ENCODE peak calls at places on chromosomes 13 and 19, in nine cellular contexts. R is ovary, C is cardiac fibroblast, Y is choroid plexus epithelial cell, I is OCI-LY7, B is brain microvascular endothelial cell, Q is fibroblast of villous mesenchyme, G is psoas muscle, K is uterus. T is an unnamed sample.

GRCh38 chr19:8097681-8098567 is 45.4 kb downstream of the CCL25 start:
- DNase-seq in K (no peak), R (no peak), Q (no peak), B (no peak), C (no peak), I (no peak), Y (no peak), G (no peak), T (peak)

GRCh38 chr19:13881692-13882418 is 4.9 kb downstream of the NANOS3 start:
- DNase-seq in I (no peak), C (peak), Y (peak), K (no peak), Q (peak), G (peak), R (no peak), B (no peak), T (peak)

GRCh38 chr13:89846890-89847585 is 1500.4 kb upstream of the MIR17HG start:
- DNase-seq in Q (no peak), G (no peak), Y (peak), I (no peak), B (no peak), K (no peak), C (peak), R (no peak), T (no peak)

GRCh38 chr13:75258159-75258782 is 223.7 kb downstream of the TBC1D4 start:
- DNase-seq in C (peak), Y (peak), Q (peak), B (no peak), G (no peak), I (peak), K (no peak), R (no peak), T (peak)

GRCh38 chr19:32091196-32091595 is 254.2 kb upstream of the ZNF507 start:
- DNase-seq in Y (no peak), C (no peak), B (no peak), G (no peak), Q (no peak), I (no peak), R (no peak), K (no peak), T (no peak)

GRCh38 chr19:11324079-11324661 is 15.3 kb downstream of the RAB3D start:
- DNase-seq in Y (peak), Q (peak), R (peak), C (peak), K (peak), G (peak), B (peak), I (peak), T (peak)

GRCh38 chr19:46902402-46902766 is 41.6 kb downstream of the ARHGAP35 start:
- DNase-seq in I (no peak), Y (no peak), Q (no peak), R (no peak), C (no peak), K (no peak), G (no peak), B (no peak), T (no peak)

GRCh38 chr19:49645592-49645991 is 3.6 kb downstream of the SCAF1 start:
- DNase-seq in G (no peak), Y (no peak), B (no peak), R (no peak), K (no peak), I (no peak), C (no peak), Q (no peak), T (no peak)

GRCh38 chr13:63693696-63694095 is 2278.0 kb upstream of the PCDH20 start:
- DNase-seq in Y (no peak), K (no peak), Q (no peak), B (no peak), R (no peak), G (no peak), C (no peak), I (no peak), T (no peak)

GRCh38 chr13:45918597-45918996 is 67.0 kb upstream of the SIAH3 start:
- DNase-seq in R (no peak), I (no peak), Q (no peak), K (no peak), Y (no peak), C (no peak), G (no peak), B (no peak), T (no peak)

DNA sequence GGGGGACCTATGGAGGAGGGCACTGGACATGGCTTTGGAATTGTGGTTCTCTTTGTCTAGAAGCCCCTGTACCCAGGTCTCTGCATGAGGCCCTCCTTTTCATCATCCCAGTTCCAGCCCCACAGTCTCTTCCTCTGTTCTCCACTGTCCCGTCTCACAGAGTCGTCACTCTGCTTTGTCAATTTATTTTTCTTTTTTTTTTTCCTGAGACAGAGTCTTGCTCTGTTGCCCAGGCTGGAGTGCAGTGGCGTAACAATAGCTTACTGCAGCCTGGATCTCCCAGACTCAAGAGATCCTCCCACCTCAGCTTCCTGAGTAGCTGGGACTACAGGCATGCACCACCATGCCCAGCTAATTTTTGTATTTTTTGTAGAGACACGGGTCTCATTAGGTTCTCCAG is 619 bp upstream of the EXOC3L2 start:
- DNase-seq in Q (no peak), G (no peak), I (no peak), B (no peak), Y (no peak), C (peak), R (no peak), K (no peak), T (no peak)
- TF ChIP-seq CTCF in Q (no peak), G (no peak), I (no peak), B (no peak), Y (no peak), C (no peak), R (no peak), K (no peak), T (no peak)

DNA sequence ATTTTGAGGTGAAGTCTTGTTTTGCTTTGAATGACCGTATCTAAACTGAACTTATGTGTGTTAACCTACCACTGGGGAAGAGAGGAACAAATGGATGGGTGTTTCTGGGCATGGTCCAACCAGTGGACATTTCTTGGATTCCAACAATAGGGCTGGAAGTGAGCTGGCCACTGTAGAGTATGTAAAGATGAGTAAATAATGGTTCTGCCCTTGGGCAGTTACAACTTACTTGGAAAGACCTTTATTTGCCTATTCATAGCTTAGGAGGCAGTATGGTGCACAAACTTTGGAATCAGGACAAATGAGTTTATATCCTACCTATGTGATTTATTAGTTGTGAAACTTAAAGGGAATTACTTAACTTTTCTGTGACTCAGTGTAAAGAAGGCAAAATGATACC is 429.5 kb downstream of the HS6ST3 start:
- DNase-seq in C (no peak), I (no peak), B (no peak), Q (no peak), K (no peak), Y (no peak), R (no peak), G (no peak), T (no peak)
- H3K4me3 ChIP-seq in C (no peak), I (no peak), B (no peak), Q (no peak), K (no peak), Y (no peak), R (no peak), G (no peak), T (no peak)

DNA sequence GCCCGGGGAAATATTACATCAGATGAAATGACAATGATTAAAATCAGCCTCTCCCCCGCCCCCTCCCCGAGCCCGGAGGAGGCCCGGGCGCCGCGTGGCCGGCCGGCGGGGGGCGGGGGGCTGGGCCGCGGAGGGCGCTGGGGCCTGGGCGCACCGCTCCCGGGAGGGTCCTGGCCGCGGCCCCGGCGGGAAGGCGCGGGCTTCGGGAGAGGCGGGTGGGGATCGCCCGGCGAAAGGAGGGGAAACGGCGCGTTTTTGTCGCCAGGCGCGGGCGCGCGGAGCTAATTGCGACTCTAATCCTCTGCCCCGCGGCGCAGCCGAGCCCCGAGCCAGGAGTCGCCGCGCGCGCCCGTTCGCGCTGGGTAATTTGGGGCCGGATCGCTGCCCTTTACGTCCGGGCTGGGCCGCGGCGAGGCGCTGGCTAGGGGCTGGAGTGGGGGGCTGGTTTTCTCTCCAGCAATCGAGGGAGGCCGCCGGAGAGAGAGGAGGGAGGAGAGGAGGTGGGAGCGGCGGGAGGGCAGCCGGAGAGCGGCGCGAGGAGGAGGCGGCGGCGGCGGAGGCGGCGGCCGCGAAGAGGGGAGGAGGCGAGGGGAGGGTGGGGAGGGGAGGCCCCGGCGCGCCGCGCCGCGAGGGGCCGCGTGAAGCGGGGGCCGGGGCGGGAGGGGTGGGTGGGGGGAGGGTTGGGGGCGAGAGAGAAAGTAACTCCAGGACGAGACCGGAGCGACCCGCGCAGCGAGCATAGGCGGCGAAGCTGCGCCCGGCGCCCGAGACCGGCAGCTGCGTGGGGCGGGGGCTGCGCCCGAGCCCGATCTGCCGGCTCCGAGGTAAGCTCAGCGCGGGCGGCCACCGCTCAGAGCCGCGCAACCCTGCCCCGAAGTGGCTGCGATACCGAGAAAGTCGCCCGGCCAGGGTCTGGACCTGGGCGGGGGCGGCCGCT is at the start of gene KCTD15:
- DNase-seq in I (peak), C (peak), G (peak), B (no peak), R (peak), Y (peak), Q (peak), K (peak), T (peak)
- TF ChIP-seq CTCF in I (no peak), C (no peak), G (no peak), B (no peak), R (no peak), Y (no peak), Q (no peak), K (no peak), T (no peak)

GRCh38 chr19:17489392-17490030 is 19.2 kb downstream of the SLC27A1 start:
- DNase-seq in B (no peak), Q (no peak), C (no peak), I (no peak), R (no peak), G (no peak), Y (no peak), K (no peak), T (no peak)

GRCh38 chr19:17487240-17488121 is 17.2 kb downstream of the SLC27A1 start:
- DNase-seq in Q (no peak), G (no peak), R (no peak), I (no peak), C (no peak), Y (no peak), K (no peak), B (no peak), T (no peak)

GRCh38 chr19:17486545-17486944 is 16.2 kb downstream of the SLC27A1 start:
- DNase-seq in B (no peak), C (no peak), R (no peak), Y (no peak), Q (no peak), G (no peak), K (no peak), I (no peak), T (no peak)

GRCh38 chr19:17490411-17490810 is 20.1 kb downstream of the SLC27A1 start:
- DNase-seq in K (no peak), R (no peak), G (no peak), Q (no peak), Y (no peak), B (no peak), C (no peak), I (no peak), T (no peak)

GRCh38 chr19:17488593-17489391 is 18.5 kb downstream of the SLC27A1 start:
- DNase-seq in Y (no peak), C (no peak), I (peak), K (peak), B (no peak), Q (no peak), R (no peak), G (peak), T (peak)
- H3K4me3 ChIP-seq in Y (no peak), C (no peak), I (peak), K (no peak), B (no peak), Q (no peak), R (no peak), G (peak), T (no peak)

DNA sequence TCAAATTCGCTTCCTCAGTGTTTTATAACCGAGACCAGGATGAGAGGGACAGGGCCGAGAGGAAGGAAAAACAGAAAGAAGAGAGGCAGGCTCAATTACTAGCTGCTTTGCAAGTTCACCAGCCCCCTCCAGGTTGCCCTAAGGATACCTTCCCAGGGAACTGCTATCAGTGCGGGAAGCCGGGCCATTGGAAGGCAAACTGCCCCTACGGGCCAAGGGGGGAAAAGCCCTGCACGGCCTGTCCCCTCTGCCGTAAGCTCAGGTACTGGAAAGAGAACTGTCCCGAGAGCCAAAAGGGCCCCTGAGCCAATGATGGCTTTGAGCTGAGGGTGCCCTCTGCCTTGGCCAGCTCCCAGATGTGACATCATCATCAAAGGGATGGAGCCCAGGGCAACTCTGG is 3.2 kb upstream of the ERVV-1 start:
- DNase-seq in K (no peak), I (no peak), C (no peak), Y (no peak), G (no peak), Q (no peak), B (no peak), R (no peak), T (no peak)
- TF ChIP-seq CTCF in K (no peak), I (no peak), C (no peak), Y (no peak), G (no peak), Q (no peak), B (no peak), R (no peak), T (no peak)

DNA sequence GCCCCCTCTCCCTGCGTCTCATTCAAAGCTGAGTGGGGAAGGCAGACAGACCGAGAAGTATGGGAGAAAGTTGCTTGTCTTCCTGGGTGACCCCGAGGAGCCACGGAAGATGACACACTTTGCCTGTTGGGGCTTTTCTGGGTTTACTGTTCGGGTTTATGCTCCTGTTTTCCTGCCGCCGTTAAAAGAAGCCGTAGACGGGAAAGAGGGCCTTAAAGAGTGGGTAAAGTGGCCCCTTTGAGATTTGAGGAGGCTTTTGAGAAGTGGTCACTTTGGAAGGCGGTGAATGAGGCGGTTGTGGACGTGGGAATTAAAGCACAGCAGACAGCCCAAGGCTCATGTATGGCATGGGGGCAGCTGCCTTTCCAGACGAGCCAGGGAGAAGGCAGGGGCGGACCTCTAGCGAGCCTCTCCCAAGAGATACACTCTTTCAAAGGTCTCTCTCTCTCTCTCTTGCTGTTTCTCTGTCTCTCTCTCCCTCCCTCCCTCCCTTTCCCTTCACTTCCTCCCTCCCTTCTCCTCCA is 493 bp upstream of the LHFPL6 start:
- DNase-seq in B (no peak), Y (peak), C (peak), R (peak), K (peak), I (no peak), G (no peak), Q (peak), T (peak)
- H3K4me3 ChIP-seq in B (peak), Y (peak), C (peak), R (peak), K (peak), I (peak), G (peak), Q (peak), T (peak)

GRCh38 chr19:56304243-56304642 is 10.4 kb downstream of the ZSCAN5A start:
- DNase-seq in B (no peak), Y (no peak), K (no peak), C (no peak), R (no peak), G (no peak), Q (no peak), I (no peak), T (no peak)

GRCh38 chr19:56297010-56297409 is 17.6 kb downstream of the ZSCAN5A start:
- DNase-seq in G (no peak), R (no peak), C (no peak), Q (no peak), B (no peak), I (no peak), K (no peak), Y (no peak), T (no peak)

GRCh38 chr19:56301886-56302620 is 12.6 kb downstream of the ZSCAN5A start:
- DNase-seq in C (peak), I (no peak), K (no peak), G (no peak), Y (no peak), R (no peak), Q (no peak), B (no peak), T (no peak)

GRCh38 chr19:56299688-56300087 is 15.0 kb downstream of the ZSCAN5A start:
- DNase-seq in I (no peak), C (no peak), G (no peak), R (no peak), K (no peak), Q (no peak), Y (no peak), B (no peak), T (no peak)

DNA sequence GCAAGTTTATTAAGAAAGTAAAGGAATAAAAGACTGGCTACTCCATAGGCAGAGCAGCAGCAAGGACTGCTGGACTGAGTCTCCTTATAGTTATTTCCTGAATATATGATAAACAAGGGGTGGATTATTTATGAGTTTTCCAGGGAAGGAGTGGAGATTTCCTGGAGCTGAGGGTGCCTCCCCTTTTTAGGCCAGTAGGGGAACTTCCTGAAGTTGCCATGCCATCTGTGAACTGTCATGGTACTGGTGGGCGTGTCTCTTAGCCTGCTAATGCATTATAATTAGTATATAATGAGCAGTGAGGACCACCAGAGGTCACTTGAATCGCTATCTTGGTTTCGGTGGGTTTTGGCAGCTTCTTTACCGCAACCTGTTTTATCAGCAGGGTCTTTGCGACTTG is 13.5 kb downstream of the ZSCAN5A start:
- DNase-seq in K (no peak), Q (peak), R (no peak), I (no peak), B (no peak), C (peak), G (no peak), Y (no peak), T (no peak)
- TF ChIP-seq CTCF in K (no peak), Q (peak), R (no peak), I (no peak), B (peak), C (peak), G (no peak), Y (no peak), T (no peak)

GRCh38 chr19:48393196-48393558 is 291 bp upstream of the GRIN2D start:
- DNase-seq in B (no peak), R (no peak), K (no peak), C (no peak), G (no peak), I (no peak), Q (no peak), Y (no peak), T (no peak)
- H3K4me3 ChIP-seq in B (no peak), R (no peak), K (no peak), C (no peak), G (no peak), I (no peak), Q (no peak), Y (no peak), T (no peak)